ENCODE peak calls at places on chromosomes 6 and 20, in seven cellular contexts. B is GM06990, T is esophagus squamous epithelium, F is colonic mucosa, N is astrocyte of the spinal cord, S is A549, Z is fibroblast of mammary gland. G is an unnamed sample.

GRCh38 chr6:3247255-3248146 is 11.2 kb upstream of the PSMG4 start:
- DNase-seq in B (no peak), S (peak), T (no peak), N (peak), Z (peak), F (peak), G (no peak)

GRCh38 chr20:11331096-11331495 is 586.6 kb upstream of the BTBD3 start:
- DNase-seq in Z (no peak), S (no peak), N (no peak), B (no peak), F (no peak), T (no peak), G (no peak)

GRCh38 chr6:169168302-169168630 is 85.4 kb downstream of the THBS2 start:
- DNase-seq in T (no peak), F (no peak), S (no peak), B (no peak), Z (no peak), N (no peak), G (no peak)

GRCh38 chr20:57654998-57655811 is 35.0 kb upstream of the ZBP1 start:
- DNase-seq in T (no peak), F (peak), Z (no peak), S (peak), N (no peak), B (no peak), G (no peak)

GRCh38 chr6:167574431-167575097 is 249.7 kb downstream of the TTLL2 start:
- DNase-seq in B (no peak), S (no peak), N (no peak), T (no peak), Z (no peak), F (peak), G (no peak)

GRCh38 chr6:15474196-15474595 is 188.6 kb downstream of the DTNBP1 start:
- DNase-seq in N (no peak), Z (peak), F (no peak), T (no peak), S (no peak), B (no peak), G (no peak)

GRCh38 chr20:33018169-33018931 is 10.8 kb downstream of the BPIFB2 start:
- DNase-seq in S (no peak), B (no peak), T (no peak), F (no peak), Z (no peak), N (no peak), G (no peak)

GRCh38 chr6:88547768-88548167 is 381.6 kb upstream of the CNR1 start:
- DNase-seq in Z (no peak), F (no peak), B (no peak), T (no peak), S (no peak), N (no peak), G (no peak)

GRCh38 chr6:3226422-3227362 is 761 bp downstream of the TUBB2B start:
- DNase-seq in Z (no peak), B (peak), T (no peak), F (peak), S (no peak), N (no peak), G (no peak)

GRCh38 chr6:145206247-145206907 is 528.9 kb downstream of the EPM2A start:
- DNase-seq in T (no peak), B (no peak), N (peak), F (no peak), S (no peak), Z (peak), G (no peak)

GRCh38 chr6:36679043-36679821 is 718 bp downstream of the CDKN1A start:
- DNase-seq in B (peak), F (peak), T (no peak), S (no peak), Z (peak), N (peak), G (no peak)

GRCh38 chr6:57162008-57162407 is 10.1 kb upstream of the BAG2 start:
- DNase-seq in N (no peak), T (no peak), B (no peak), Z (no peak), F (no peak), S (no peak), G (no peak)

GRCh38 chr6:168050861-168051586 is 28.0 kb downstream of the FRMD1 start:
- DNase-seq in T (no peak), F (no peak), Z (peak), N (no peak), S (no peak), B (no peak), G (no peak)

GRCh38 chr20:64063389-64064144 is 569 bp downstream of the TCEA2 start:
- DNase-seq in Z (no peak), B (no peak), S (no peak), N (no peak), T (no peak), F (peak), G (no peak)

GRCh38 chr6:36067374-36068011 is 39.9 kb downstream of the MAPK14 start:
- DNase-seq in T (no peak), S (no peak), F (no peak), Z (peak), B (no peak), N (peak), G (no peak)

GRCh38 chr6:167209577-167209975 is 51.8 kb upstream of the GPR31 start:
- DNase-seq in B (no peak), Z (no peak), F (no peak), N (no peak), S (no peak), T (no peak), G (no peak)

GRCh38 chr20:40983898-40984297 is 44.7 kb upstream of the TOP1 start:
- DNase-seq in T (no peak), F (no peak), S (no peak), N (no peak), B (no peak), Z (no peak), G (no peak)

GRCh38 chr20:62358171-62358719 is 8.9 kb downstream of the LAMA5 start:
- DNase-seq in S (no peak), F (no peak), N (no peak), B (no peak), Z (no peak), T (no peak), G (peak)

GRCh38 chr6:53390010-53390409 is 41.3 kb upstream of the ELOVL5 start:
- DNase-seq in N (no peak), T (no peak), B (no peak), F (no peak), Z (no peak), S (no peak), G (no peak)

GRCh38 chr20:57457243-57457761 is 66.1 kb downstream of the RBM38 start:
- DNase-seq in Z (no peak), B (no peak), S (no peak), F (no peak), T (no peak), N (no peak), G (no peak)

GRCh38 chr6:29967379-29968010 is 25.2 kb downstream of the HLA-A start:
- DNase-seq in S (no peak), N (peak), T (no peak), B (no peak), F (peak), Z (peak), G (peak)

GRCh38 chr6:70166088-70166958 is 136.6 kb downstream of the COL9A1 start:
- DNase-seq in B (peak), Z (peak), T (no peak), N (peak), S (peak), F (peak), G (no peak)

GRCh38 chr6:142845624-142846458 is 99.1 kb downstream of the HIVEP2 start:
- DNase-seq in N (peak), S (no peak), T (no peak), Z (peak), F (peak), B (peak), G (peak)

GRCh38 chr6:157432231-157432630 is 51.2 kb downstream of the ZDHHC14 start:
- DNase-seq in T (no peak), Z (no peak), N (no peak), B (no peak), S (no peak), F (no peak), G (no peak)

GRCh38 chr6:106162926-106163325 is 76.8 kb downstream of the PRDM1 start:
- DNase-seq in S (no peak), Z (peak), F (no peak), T (no peak), N (peak), B (no peak), G (no peak)

GRCh38 chr6:140203611-140204553 is 829.4 kb upstream of the CITED2 start:
- DNase-seq in T (no peak), Z (peak), N (peak), F (no peak), B (no peak), S (no peak), G (no peak)

GRCh38 chr6:83976037-83976755 is 57.4 kb upstream of the MRAP2 start:
- DNase-seq in N (no peak), B (no peak), S (no peak), Z (no peak), F (no peak), T (no peak), G (no peak)

GRCh38 chr6:152952866-152953509 is 29.9 kb downstream of the FBXO5 start:
- DNase-seq in T (no peak), B (no peak), S (peak), F (no peak), Z (peak), N (peak), G (peak)

GRCh38 chr20:58891076-58891685 is 38.7 kb downstream of the GNAS start:
- DNase-seq in Z (peak), F (peak), S (peak), N (peak), B (peak), T (no peak), G (no peak)

GRCh38 chr6:145139451-145139850 is 595.9 kb downstream of the EPM2A start:
- DNase-seq in B (no peak), S (no peak), F (no peak), T (no peak), Z (peak), N (peak), G (no peak)

GRCh38 chr20:63782051-63782471 is 42.5 kb downstream of the SLC2A4RG start:
- DNase-seq in B (peak), S (no peak), Z (no peak), T (no peak), F (no peak), N (no peak), G (no peak)

GRCh38 chr6:1442929-1443328 is 53.6 kb downstream of the FOXF2 start:
- DNase-seq in B (no peak), T (no peak), F (no peak), S (no peak), N (no peak), Z (no peak), G (no peak)

GRCh38 chr6:135987226-135987625 is 135.7 kb downstream of the PDE7B start:
- DNase-seq in T (no peak), N (no peak), S (no peak), Z (no peak), F (no peak), B (no peak), G (no peak)

GRCh38 chr20:54477556-54477955 is 2.2 kb downstream of the DOK5 start:
- DNase-seq in S (no peak), T (no peak), B (no peak), N (no peak), Z (peak), F (no peak), G (no peak)

GRCh38 chr6:82331031-82331773 is 32.4 kb upstream of the TPBG start:
- DNase-seq in F (no peak), T (no peak), Z (peak), N (peak), S (peak), B (no peak), G (no peak)

GRCh38 chr20:1121439-1121838 is 3.0 kb downstream of the PSMF1 start:
- DNase-seq in T (no peak), N (no peak), F (no peak), S (no peak), Z (no peak), B (no peak), G (no peak)

GRCh38 chr6:13471184-13471583 is 16.2 kb downstream of the GFOD1 start:
- DNase-seq in S (no peak), T (no peak), Z (no peak), B (no peak), N (no peak), F (no peak), G (no peak)

GRCh38 chr6:116410945-116411623 is 40.3 kb downstream of the DSE start:
- DNase-seq in N (peak), B (no peak), T (no peak), S (no peak), F (no peak), Z (peak), G (no peak)

GRCh38 chr20:3748073-3748472 is 15.6 kb downstream of the HSPA12B start:
- DNase-seq in N (no peak), F (no peak), Z (no peak), T (no peak), B (no peak), S (no peak), G (no peak)

GRCh38 chr20:3749087-3749688 is 16.7 kb downstream of the HSPA12B start:
- DNase-seq in T (no peak), B (no peak), N (no peak), F (no peak), S (no peak), Z (no peak), G (no peak)

GRCh38 chr20:3751664-3752385 is 15.7 kb downstream of the ADISSP start:
- DNase-seq in T (no peak), B (peak), S (no peak), Z (no peak), F (peak), N (no peak), G (no peak)

GRCh38 chr20:3751284-3751663 is 16.3 kb downstream of the ADISSP start:
- DNase-seq in T (no peak), S (no peak), Z (no peak), B (no peak), N (no peak), F (no peak), G (no peak)

DNA sequence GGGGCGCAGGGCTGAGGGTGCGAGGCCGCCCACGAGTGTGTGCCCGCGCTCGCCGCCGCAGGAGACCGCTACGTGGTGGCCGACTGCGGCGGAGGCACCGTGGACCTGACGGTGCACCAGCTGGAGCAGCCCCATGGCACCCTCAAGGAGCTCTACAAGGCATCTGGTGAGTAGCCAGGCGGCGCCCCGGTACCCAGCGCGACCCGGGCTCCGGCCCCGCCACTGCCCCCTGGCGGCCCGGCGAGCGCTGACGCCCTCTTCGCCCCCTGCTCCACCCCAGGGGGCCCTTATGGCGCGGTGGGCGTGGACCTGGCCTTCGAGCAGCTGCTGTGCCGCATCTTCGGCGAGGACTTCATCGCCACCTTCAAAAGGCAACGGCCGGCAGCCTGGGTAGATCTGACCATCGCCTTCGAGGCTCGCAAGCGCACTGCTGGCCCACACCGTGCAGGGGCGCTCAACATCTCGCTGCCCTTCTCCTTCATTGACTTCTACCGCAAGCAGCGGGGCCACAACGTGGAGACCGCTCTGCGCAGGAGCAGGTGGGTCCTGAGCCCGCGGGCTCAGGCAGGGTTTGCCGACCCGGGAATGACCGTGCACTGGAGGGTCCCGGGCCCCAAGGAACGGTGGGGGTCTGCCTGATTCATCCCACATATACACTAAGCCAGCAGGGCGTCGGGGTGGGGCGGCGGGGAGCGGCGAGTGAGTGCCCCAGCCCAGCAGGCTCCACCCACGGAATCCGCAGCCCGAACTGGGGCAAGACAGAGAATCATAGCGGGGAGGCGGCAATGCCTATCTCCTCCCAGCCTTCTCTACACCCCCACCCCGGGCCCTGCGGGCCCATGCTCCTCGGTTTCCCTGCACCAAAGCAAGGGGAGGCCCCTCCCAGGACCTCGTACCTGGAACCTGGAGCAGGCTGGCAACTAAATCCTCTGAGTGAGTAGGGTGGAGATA is 17.5 kb downstream of the HSPA12B start:
- DNase-seq in T (no peak), Z (no peak), F (no peak), S (peak), B (peak), N (no peak), G (no peak)
- H3K4me3 ChIP-seq in T (no peak), Z (no peak), F (no peak), S (peak), B (no peak), N (peak), G (no peak)

GRCh38 chr6:41190791-41191190 is 10.2 kb downstream of the TREML2 start:
- DNase-seq in Z (peak), B (no peak), N (no peak), F (no peak), S (no peak), T (no peak), G (no peak)
- TF ChIP-seq CTCF in Z (no peak), B (no peak), N (no peak), F (no peak), S (no peak), T (no peak), G (no peak)

GRCh38 chr20:25538838-25539665 is 46.3 kb downstream of the NINL start:
- DNase-seq in N (no peak), T (no peak), F (no peak), Z (no peak), B (no peak), S (no peak), G (no peak)
- H3K4me3 ChIP-seq in N (no peak), T (peak), F (no peak), Z (no peak), B (peak), S (no peak), G (no peak)

GRCh38 chr6:41723178-41723935 is 12.1 kb downstream of the TFEB start:
- DNase-seq in Z (peak), F (peak), T (peak), B (peak), S (peak), N (peak), G (no peak)
- TF ChIP-seq CTCF in Z (no peak), F (no peak), T (no peak), B (peak), S (no peak), N (no peak), G (no peak)

DNA sequence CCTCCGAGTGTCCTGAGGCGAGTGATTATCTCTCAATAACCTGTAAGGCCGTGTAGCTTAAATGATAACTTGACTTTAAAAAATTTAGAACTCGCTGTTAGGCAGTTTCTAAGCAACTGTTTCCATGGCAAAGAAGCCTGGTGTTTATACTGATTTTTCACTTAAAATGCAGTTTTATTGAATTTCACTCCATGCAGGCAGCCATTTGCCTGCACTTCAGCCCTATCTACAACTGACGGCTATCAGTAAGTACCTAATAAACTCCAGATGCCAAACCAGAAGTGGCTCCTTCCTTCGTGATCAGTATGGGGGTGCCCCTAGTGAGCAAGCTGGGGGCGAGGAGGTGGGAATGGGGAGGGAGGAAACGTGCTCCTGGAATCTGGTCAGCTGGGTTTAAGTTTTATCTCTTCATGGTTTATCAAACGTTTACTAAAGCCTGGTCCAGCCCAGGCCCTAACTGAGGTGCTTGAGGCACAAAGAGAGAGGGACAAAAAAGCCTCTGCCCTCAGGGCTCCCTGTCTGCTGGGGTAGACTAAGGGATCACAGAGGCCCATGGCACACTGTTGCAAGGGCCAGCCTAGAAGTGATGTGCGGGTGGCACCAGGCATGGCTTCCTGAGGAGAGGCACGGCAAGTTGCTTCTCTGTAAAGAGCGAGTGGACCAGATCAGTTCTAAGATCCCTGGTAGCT is 45.5 kb downstream of the TTI1 start:
- DNase-seq in B (no peak), S (no peak), F (no peak), T (no peak), N (no peak), Z (no peak), G (no peak)
- H3K4me3 ChIP-seq in B (no peak), S (no peak), F (no peak), T (no peak), N (no peak), Z (no peak), G (no peak)